ENCODE peak calls at places on chromosome 14, in six cellular contexts. M is MV-4-11; T is left lung; L is MG63; X is Kasumi-1; J is activated CD4-positive, alpha-beta T cell treated with anti-CD3 and anti-CD28 coated beads for 48 hours. F is an unnamed sample.

GRCh38 chr14:74978416-74978947 is 23.1 kb upstream of the PGF start:
- DNase-seq in M (no peak), T (no peak), L (no peak), X (no peak), J (no peak), F (no peak)

GRCh38 chr14:60590907-60591510 is 58.3 kb downstream of the SIX1 start:
- DNase-seq in M (peak), T (no peak), L (no peak), X (peak), J (no peak), F (no peak)

GRCh38 chr14:90905531-90905930 is 89.3 kb upstream of the TTC7B start:
- DNase-seq in M (peak), T (no peak), L (no peak), X (no peak), J (no peak), F (no peak)

GRCh38 chr14:52020866-52021717 is 31.7 kb downstream of the RTRAF start:
- DNase-seq in M (no peak), T (no peak), L (no peak), X (no peak), J (no peak), F (peak)

GRCh38 chr14:105240811-105241576 is 7.3 kb upstream of the BTBD6 start:
- DNase-seq in M (no peak), T (peak), L (no peak), X (no peak), J (no peak), F (no peak)

GRCh38 chr14:65658202-65658601 is 245.7 kb downstream of the FUT8 start:
- DNase-seq in M (no peak), T (no peak), L (no peak), X (no peak), J (no peak), F (no peak)

GRCh38 chr14:75277000-75277795 is 1.4 kb upstream of the FOS start:
- DNase-seq in M (peak), T (peak), L (peak), X (peak), J (peak), F (peak)

GRCh38 chr14:99784508-99784907 is 8.7 kb upstream of the EML1 start:
- DNase-seq in M (no peak), T (no peak), L (no peak), X (no peak), J (no peak), F (no peak)

GRCh38 chr14:54894995-54895394 is 7.6 kb downstream of the GCH1 start:
- DNase-seq in M (no peak), T (no peak), L (peak), X (no peak), J (no peak), F (no peak)

GRCh38 chr14:47208434-47208833 is 467.0 kb downstream of the MDGA2 start:
- DNase-seq in M (no peak), T (no peak), L (no peak), X (no peak), J (no peak), F (no peak)

GRCh38 chr14:33035795-33036194 is 97.1 kb downstream of the NPAS3 start:
- DNase-seq in M (no peak), T (no peak), L (no peak), X (no peak), J (no peak), F (no peak)

GRCh38 chr14:70000601-70001000 is 121.4 kb downstream of the SMOC1 start:
- DNase-seq in M (no peak), T (no peak), L (peak), X (no peak), J (no peak), F (no peak)

GRCh38 chr14:71474291-71474690 is 457.9 kb upstream of the RGS6 start:
- DNase-seq in M (no peak), T (no peak), L (no peak), X (no peak), J (no peak), F (no peak)

GRCh38 chr14:90698379-90698869 is 117.8 kb downstream of the TTC7B start:
- DNase-seq in M (no peak), T (no peak), L (peak), X (no peak), J (no peak), F (no peak)

GRCh38 chr14:31937730-31938346 is 139.3 kb upstream of the ARHGAP5 start:
- DNase-seq in M (peak), T (no peak), L (peak), X (peak), J (peak), F (peak)

GRCh38 chr14:71752111-71752738 is 180.0 kb upstream of the RGS6 start:
- DNase-seq in M (no peak), T (no peak), L (no peak), X (no peak), J (no peak), F (no peak)

GRCh38 chr14:84458881-84459280 is 1071.1 kb upstream of the FLRT2 start:
- DNase-seq in M (no peak), T (no peak), L (no peak), X (no peak), J (no peak), F (no peak)

GRCh38 chr14:90299408-90299807 is 32.3 kb downstream of the NRDE2 start:
- DNase-seq in M (peak), T (peak), L (no peak), X (peak), J (no peak), F (no peak)

GRCh38 chr14:79502101-79502750 is 709.1 kb downstream of the DIO2 start:
- DNase-seq in M (no peak), T (no peak), L (no peak), X (no peak), J (no peak), F (no peak)

GRCh38 chr14:98510392-98510791 is 761.6 kb downstream of the BCL11B start:
- DNase-seq in M (no peak), T (no peak), L (no peak), X (no peak), J (no peak), F (no peak)

GRCh38 chr14:55272922-55273321 is 1.7 kb downstream of the FBXO34 start:
- DNase-seq in M (no peak), T (no peak), L (no peak), X (no peak), J (no peak), F (no peak)

GRCh38 chr14:77027538-77028383 is 747 bp downstream of the IRF2BPL start:
- DNase-seq in M (peak), T (peak), L (peak), X (no peak), J (peak), F (peak)

GRCh38 chr14:68728342-68729106 is 64.3 kb downstream of the ZFP36L1 start:
- DNase-seq in M (no peak), T (no peak), L (no peak), X (no peak), J (no peak), F (no peak)

GRCh38 chr14:53054457-53054856 is 98.7 kb downstream of the DDHD1 start:
- DNase-seq in M (no peak), T (no peak), L (peak), X (no peak), J (no peak), F (no peak)

GRCh38 chr14:22796087-22796707 is 19.0 kb downstream of the SLC7A7 start:
- DNase-seq in M (no peak), T (no peak), L (no peak), X (no peak), J (no peak), F (no peak)

GRCh38 chr14:54556535-54556934 is 10.4 kb upstream of the SAMD4A start:
- DNase-seq in M (peak), T (no peak), L (no peak), X (no peak), J (no peak), F (no peak)

GRCh38 chr14:77582511-77582910 is 33.9 kb downstream of the SPTLC2 start:
- DNase-seq in M (peak), T (no peak), L (peak), X (peak), J (no peak), F (no peak)

GRCh38 chr14:70654609-70655008 is 12.9 kb downstream of the TTC9 start:
- DNase-seq in M (no peak), T (no peak), L (no peak), X (no peak), J (no peak), F (no peak)

GRCh38 chr14:22047105-22047504 is 373.5 kb upstream of the OR4E1 start:
- DNase-seq in M (peak), T (no peak), L (no peak), X (peak), J (peak), F (no peak)

GRCh38 chr14:105838591-105839424 is 312.4 kb downstream of the TMEM121 start:
- DNase-seq in M (no peak), T (peak), L (no peak), X (no peak), J (no peak), F (peak)

GRCh38 chr14:37597538-37598084 is 2.2 kb downstream of the TTC6 start:
- DNase-seq in M (no peak), T (no peak), L (no peak), X (no peak), J (no peak), F (peak)

F was measured in colonic mucosa.